ENCODE peak calls at places on chromosome 7, in four cellular contexts. D is prostate gland, I is adrenal gland, L is stomach. S is an unnamed sample.

GRCh38 chr7:115406216-115406615 is 484.3 kb downstream of the MDFIC start:
- DNase-seq in I (no peak), D (no peak), L (no peak), S (no peak)

GRCh38 chr7:26787696-26788095 is 76.7 kb downstream of the SKAP2 start:
- DNase-seq in D (no peak), I (no peak), L (no peak), S (no peak)

GRCh38 chr7:134155871-134156270 is 28.7 kb downstream of the LRGUK start:
- DNase-seq in L (no peak), D (no peak), I (no peak), S (no peak)

GRCh38 chr7:113756250-113756649 is 162.6 kb downstream of the PPP1R3A start:
- DNase-seq in I (no peak), L (no peak), D (no peak), S (no peak)

GRCh38 chr7:10418985-10419384 is 554.7 kb upstream of the PHF14 start:
- DNase-seq in L (no peak), I (no peak), D (no peak), S (no peak)

GRCh38 chr7:16494551-16494950 is 29.0 kb upstream of the SOSTDC1 start:
- DNase-seq in I (no peak), D (no peak), L (no peak), S (no peak)

GRCh38 chr7:74655785-74656420 is 1.6 kb upstream of the GTF2I start:
- DNase-seq in I (no peak), L (no peak), D (no peak), S (no peak)

GRCh38 chr7:28787116-28787515 is 171.0 kb downstream of the TRIL start:
- DNase-seq in D (no peak), I (no peak), L (no peak), S (no peak)

GRCh38 chr7:95430864-95431263 is 4.0 kb downstream of the PON2 start:
- DNase-seq in I (no peak), L (no peak), D (no peak), S (no peak)

GRCh38 chr7:142787034-142787768 is 16.4 kb downstream of the PRSS2 start:
- DNase-seq in D (no peak), I (no peak), L (no peak), S (no peak)

GRCh38 chr7:28296571-28297483 is 115.5 kb upstream of the CREB5 start:
- DNase-seq in D (no peak), I (no peak), L (no peak), S (no peak)

GRCh38 chr7:28125381-28126046 is 55.1 kb downstream of the JAZF1 start:
- DNase-seq in L (no peak), D (no peak), I (peak; percentile 45), S (no peak)

GRCh38 chr7:9307131-9307530 is 873.7 kb downstream of the NXPH1 start:
- DNase-seq in D (no peak), L (no peak), I (no peak), S (no peak)

GRCh38 chr7:75536940-75537538 is 44.9 kb downstream of the SPDYE5 start:
- DNase-seq in L (no peak), D (no peak), I (no peak), S (peak; percentile 63)

GRCh38 chr7:2613926-2614613 is 17.7 kb upstream of the TTYH3 start:
- DNase-seq in L (no peak), I (peak; percentile 86), D (peak; percentile 74), S (no peak)

GRCh38 chr7:115779561-115779960 is 251.0 kb downstream of the TFEC start:
- DNase-seq in I (no peak), D (no peak), L (no peak), S (no peak)

GRCh38 chr7:144786522-144786921 is 49.3 kb downstream of the TPK1 start:
- DNase-seq in I (no peak), D (no peak), L (no peak), S (no peak)

GRCh38 chr7:150831851-150832250 is 20.5 kb upstream of the AOC1 start:
- DNase-seq in L (no peak), I (no peak), D (no peak), S (no peak)

GRCh38 chr7:1142051-1142635 is 17.9 kb downstream of the ZFAND2A start:
- DNase-seq in I (no peak), L (no peak), D (no peak), S (no peak)

GRCh38 chr7:112868609-112869008 is 78.4 kb upstream of the TMEM168 start:
- DNase-seq in I (no peak), D (no peak), L (no peak), S (no peak)

GRCh38 chr7:1123721-1124120 is 35.8 kb downstream of the GPER1 start:
- DNase-seq in D (no peak), L (peak; percentile 91), I (peak; percentile 80), S (peak; percentile 60)

GRCh38 chr7:141355057-141355456 is 196.2 kb upstream of the AGK start:
- DNase-seq in L (no peak), D (no peak), I (no peak), S (no peak)

GRCh38 chr7:81004098-81004497 is 85.2 kb upstream of the SEMA3C start:
- DNase-seq in D (no peak), I (no peak), L (no peak), S (no peak)

GRCh38 chr7:96430350-96430749 is 108.5 kb upstream of the SLC25A13 start:
- DNase-seq in I (no peak), D (no peak), L (no peak), S (no peak)

GRCh38 chr7:104161244-104161643 is 46.6 kb downstream of the ORC5 start:
- DNase-seq in D (no peak), L (no peak), I (peak; percentile 50), S (no peak)

GRCh38 chr7:104162081-104162480 is 45.7 kb downstream of the ORC5 start:
- DNase-seq in L (no peak), I (no peak), D (no peak), S (no peak)

GRCh38 chr7:104156842-104157277 is 51.0 kb downstream of the ORC5 start:
- DNase-seq in D (no peak), L (no peak), I (no peak), S (no peak)

GRCh38 chr7:104160375-104160774 is 47.4 kb downstream of the ORC5 start:
- DNase-seq in L (no peak), I (no peak), D (no peak), S (no peak)
- TF ChIP-seq CTCF in L (no peak), I (peak; percentile 37), D (no peak), S (no peak)

GRCh38 chr7:33108931-33109757 is at the start of gene RP9:
- DNase-seq in L (peak; percentile 72), I (peak; percentile 48), D (peak; percentile 44), S (peak; percentile 20)
- TF ChIP-seq POLR2A in L (no peak), I (peak; percentile 19), D (no peak), S (no peak)

GRCh38 chr7:155458317-155459132 is 596 bp downstream of the EN2 start:
- DNase-seq in D (no peak), I (no peak), L (no peak), S (no peak)

GRCh38 chr7:155460926-155461613 is 3.1 kb downstream of the EN2 start:
- DNase-seq in I (no peak), L (no peak), D (no peak), S (no peak)

GRCh38 chr7:155457544-155458316 is at the start of gene EN2:
- DNase-seq in D (no peak), I (no peak), L (no peak), S (no peak)

GRCh38 chr7:155459867-155460461 is 2.0 kb downstream of the EN2 start:
- DNase-seq in D (no peak), I (no peak), L (no peak), S (no peak)

GRCh38 chr7:155459133-155459866 is 1.4 kb downstream of the EN2 start:
- DNase-seq in L (no peak), I (no peak), D (no peak), S (no peak)
- H3K4me3 ChIP-seq in L (peak overlapping the region; percentile 29), I (peak overlapping the region; percentile 42), D (no peak overlapping the region), S (no peak overlapping the region)

GRCh38 chr7:39451901-39452300 is 114.3 kb upstream of the YAE1 start:
- DNase-seq in I (no peak), D (no peak), L (no peak), S (no peak)

GRCh38 chr7:39459606-39460090 is 106.6 kb upstream of the YAE1 start:
- DNase-seq in D (no peak), I (no peak), L (no peak), S (no peak)

GRCh38 chr7:39458346-39458745 is 107.9 kb upstream of the YAE1 start:
- DNase-seq in L (no peak), D (no peak), I (no peak), S (no peak)

DNA sequence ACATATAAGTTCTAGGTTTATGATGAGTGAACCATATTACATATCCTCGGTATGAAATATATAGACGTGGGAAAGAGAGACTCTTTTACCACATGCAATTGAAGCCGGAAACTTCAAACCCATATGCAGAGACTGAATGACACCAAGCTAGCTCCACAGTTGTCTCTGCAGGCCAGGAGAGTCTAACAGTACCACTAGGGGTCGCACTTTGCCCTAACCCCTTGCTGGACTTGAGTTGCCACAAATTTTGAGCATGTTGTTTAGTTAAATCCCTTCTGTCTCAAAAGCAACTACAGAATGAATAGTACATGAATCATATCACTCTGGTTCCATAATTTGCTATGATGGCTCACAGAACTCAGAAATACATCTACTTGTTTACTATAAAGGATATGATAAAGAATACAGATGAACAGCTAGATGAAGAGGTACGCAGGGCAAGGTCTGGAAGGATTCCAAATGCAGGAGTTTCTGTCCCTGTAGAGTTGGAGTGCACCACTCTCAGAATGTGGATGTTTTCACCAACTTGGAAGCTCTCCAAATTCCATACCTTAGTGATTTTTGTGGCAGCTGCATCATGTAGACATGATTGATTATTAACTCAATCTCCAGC is 112.4 kb upstream of the YAE1 start:
- DNase-seq in L (peak; percentile 43), D (no peak), I (peak; percentile 51), S (no peak)
- TF ChIP-seq CTCF in L (peak; percentile 51), D (no peak), I (peak; percentile 54), S (no peak)